ENCODE peak calls at places on chromosomes 11 and 22, in eight cellular contexts. One of them, this sample, is unnamed.

GRCh38 chr11:126414615-126415014 is 59.1 kb downstream of the ST3GAL4 start:
- DNase-seq in left lung: no peak
- DNase-seq in A549: no peak
- DNase-seq in tibial artery: no peak
- DNase-seq in psoas muscle: no peak
- DNase-seq in RWPE2: no peak
- DNase-seq in ovary: no peak
- DNase-seq in CD8-positive, alpha-beta T cell: no peak
- DNase-seq in this sample: no peak

GRCh38 chr11:74141274-74141695 is 29.5 kb downstream of the C2CD3 start:
- DNase-seq in left lung: no peak
- DNase-seq in A549: no peak
- DNase-seq in tibial artery: no peak
- DNase-seq in psoas muscle: no peak
- DNase-seq in RWPE2: no peak
- DNase-seq in ovary: no peak
- DNase-seq in CD8-positive, alpha-beta T cell: no peak
- DNase-seq in this sample: no peak

GRCh38 chr11:29211205-29211604 is 805.6 kb downstream of the KCNA4 start:
- DNase-seq in left lung: no peak
- DNase-seq in A549: no peak
- DNase-seq in tibial artery: no peak
- DNase-seq in psoas muscle: no peak
- DNase-seq in RWPE2: no peak
- DNase-seq in ovary: no peak
- DNase-seq in CD8-positive, alpha-beta T cell: no peak
- DNase-seq in this sample: no peak

GRCh38 chr11:82305123-82305522 is 428.5 kb downstream of the FAM181B start:
- DNase-seq in left lung: no peak
- DNase-seq in A549: no peak
- DNase-seq in tibial artery: no peak
- DNase-seq in psoas muscle: no peak
- DNase-seq in RWPE2: no peak
- DNase-seq in ovary: no peak
- DNase-seq in CD8-positive, alpha-beta T cell: no peak
- DNase-seq in this sample: no peak

GRCh38 chr11:96538104-96538503 is 148.3 kb downstream of the JRKL start:
- DNase-seq in left lung: no peak
- DNase-seq in A549: no peak
- DNase-seq in tibial artery: no peak
- DNase-seq in psoas muscle: no peak
- DNase-seq in RWPE2: no peak
- DNase-seq in ovary: no peak
- DNase-seq in CD8-positive, alpha-beta T cell: no peak
- DNase-seq in this sample: no peak

GRCh38 chr22:47089796-47090460 is 327.5 kb downstream of the TBC1D22A start:
- DNase-seq in left lung: no peak
- DNase-seq in A549: no peak
- DNase-seq in tibial artery: peak; percentile 47
- DNase-seq in psoas muscle: no peak
- DNase-seq in RWPE2: no peak
- DNase-seq in ovary: no peak
- DNase-seq in CD8-positive, alpha-beta T cell: no peak
- DNase-seq in this sample: no peak

GRCh38 chr22:19419464-19420178 is 11.9 kb downstream of the HIRA start:
- DNase-seq in left lung: no peak
- DNase-seq in A549: no peak
- DNase-seq in tibial artery: no peak
- DNase-seq in psoas muscle: no peak
- DNase-seq in RWPE2: no peak
- DNase-seq in ovary: no peak
- DNase-seq in CD8-positive, alpha-beta T cell: peak; percentile 31
- DNase-seq in this sample: no peak

GRCh38 chr11:115930886-115931537 is 426.8 kb upstream of the CADM1 start:
- DNase-seq in left lung: no peak
- DNase-seq in A549: no peak
- DNase-seq in tibial artery: no peak
- DNase-seq in psoas muscle: no peak
- DNase-seq in RWPE2: no peak
- DNase-seq in ovary: no peak
- DNase-seq in CD8-positive, alpha-beta T cell: no peak
- DNase-seq in this sample: no peak

GRCh38 chr11:85171648-85172257 is 455.4 kb downstream of the DLG2 start:
- DNase-seq in left lung: peak; percentile 54
- DNase-seq in A549: no peak
- DNase-seq in tibial artery: no peak
- DNase-seq in psoas muscle: no peak
- DNase-seq in RWPE2: no peak
- DNase-seq in ovary: no peak
- DNase-seq in CD8-positive, alpha-beta T cell: no peak
- DNase-seq in this sample: no peak

GRCh38 chr11:124075841-124076571 is 34.9 kb upstream of the OR10G7 start:
- DNase-seq in left lung: peak; percentile 83
- DNase-seq in A549: peak; percentile 10
- DNase-seq in tibial artery: no peak
- DNase-seq in psoas muscle: peak; percentile 23
- DNase-seq in RWPE2: no peak
- DNase-seq in ovary: no peak
- DNase-seq in CD8-positive, alpha-beta T cell: no peak
- DNase-seq in this sample: peak; percentile 64

GRCh38 chr11:118232659-118233058 is 7.8 kb upstream of the JAML start:
- DNase-seq in left lung: no peak
- DNase-seq in A549: no peak
- DNase-seq in tibial artery: no peak
- DNase-seq in psoas muscle: no peak
- DNase-seq in RWPE2: no peak
- DNase-seq in ovary: no peak
- DNase-seq in CD8-positive, alpha-beta T cell: no peak
- DNase-seq in this sample: no peak
- H3K27ac ChIP-seq in left lung: no peak overlapping the region
- H3K27ac ChIP-seq in A549: no peak overlapping the region
- H3K27ac ChIP-seq in tibial artery: no peak overlapping the region
- H3K27ac ChIP-seq in psoas muscle: no peak overlapping the region
- H3K27ac ChIP-seq in RWPE2: no peak overlapping the region
- H3K27ac ChIP-seq in ovary: no peak overlapping the region
- H3K27ac ChIP-seq in CD8-positive, alpha-beta T cell: no peak overlapping the region
- H3K27ac ChIP-seq in this sample: no peak overlapping the region

GRCh38 chr11:134228625-134229024 is 4.2 kb downstream of the VPS26B start:
- DNase-seq in left lung: no peak
- DNase-seq in A549: no peak
- DNase-seq in tibial artery: no peak
- DNase-seq in psoas muscle: no peak
- DNase-seq in RWPE2: no peak
- DNase-seq in ovary: no peak
- DNase-seq in CD8-positive, alpha-beta T cell: peak; percentile 28
- DNase-seq in this sample: no peak
- TF ChIP-seq CTCF in left lung: no peak
- TF ChIP-seq CTCF in A549: no peak
- TF ChIP-seq CTCF in tibial artery: no peak
- TF ChIP-seq CTCF in psoas muscle: no peak
- TF ChIP-seq CTCF in RWPE2: no peak
- TF ChIP-seq CTCF in ovary: no peak
- TF ChIP-seq CTCF in CD8-positive, alpha-beta T cell: no peak
- TF ChIP-seq CTCF in this sample: no peak

GRCh38 chr11:77108436-77108835 is 5.8 kb downstream of the OMP start:
- DNase-seq in left lung: no peak
- DNase-seq in A549: no peak
- DNase-seq in tibial artery: no peak
- DNase-seq in psoas muscle: no peak
- DNase-seq in RWPE2: no peak
- DNase-seq in ovary: no peak
- DNase-seq in CD8-positive, alpha-beta T cell: no peak
- DNase-seq in this sample: no peak
- H3K27ac ChIP-seq in left lung: no peak overlapping the region
- H3K27ac ChIP-seq in A549: peak overlapping the region; percentile 41
- H3K27ac ChIP-seq in tibial artery: no peak overlapping the region
- H3K27ac ChIP-seq in psoas muscle: no peak overlapping the region
- H3K27ac ChIP-seq in RWPE2: no peak overlapping the region
- H3K27ac ChIP-seq in ovary: peak overlapping the region; percentile 13
- H3K27ac ChIP-seq in CD8-positive, alpha-beta T cell: no peak overlapping the region
- H3K27ac ChIP-seq in this sample: no peak overlapping the region

GRCh38 chr22:27487600-27488450 is 313.7 kb downstream of the MN1 start:
- DNase-seq in left lung: no peak
- DNase-seq in A549: no peak
- DNase-seq in tibial artery: no peak
- DNase-seq in psoas muscle: no peak
- DNase-seq in RWPE2: no peak
- DNase-seq in ovary: no peak
- DNase-seq in CD8-positive, alpha-beta T cell: no peak
- DNase-seq in this sample: no peak

GRCh38 chr22:27489265-27489675 is 312.3 kb downstream of the MN1 start:
- DNase-seq in left lung: no peak
- DNase-seq in A549: no peak
- DNase-seq in tibial artery: no peak
- DNase-seq in psoas muscle: no peak
- DNase-seq in RWPE2: no peak
- DNase-seq in ovary: no peak
- DNase-seq in CD8-positive, alpha-beta T cell: no peak
- DNase-seq in this sample: no peak

GRCh38 chr22:27485842-27486241 is 315.7 kb downstream of the MN1 start:
- DNase-seq in left lung: no peak
- DNase-seq in A549: no peak
- DNase-seq in tibial artery: no peak
- DNase-seq in psoas muscle: no peak
- DNase-seq in RWPE2: no peak
- DNase-seq in ovary: no peak
- DNase-seq in CD8-positive, alpha-beta T cell: no peak
- DNase-seq in this sample: no peak

GRCh38 chr22:27490080-27490479 is 311.5 kb downstream of the MN1 start:
- DNase-seq in left lung: no peak
- DNase-seq in A549: no peak
- DNase-seq in tibial artery: no peak
- DNase-seq in psoas muscle: no peak
- DNase-seq in RWPE2: no peak
- DNase-seq in ovary: no peak
- DNase-seq in CD8-positive, alpha-beta T cell: no peak
- DNase-seq in this sample: no peak

DNA sequence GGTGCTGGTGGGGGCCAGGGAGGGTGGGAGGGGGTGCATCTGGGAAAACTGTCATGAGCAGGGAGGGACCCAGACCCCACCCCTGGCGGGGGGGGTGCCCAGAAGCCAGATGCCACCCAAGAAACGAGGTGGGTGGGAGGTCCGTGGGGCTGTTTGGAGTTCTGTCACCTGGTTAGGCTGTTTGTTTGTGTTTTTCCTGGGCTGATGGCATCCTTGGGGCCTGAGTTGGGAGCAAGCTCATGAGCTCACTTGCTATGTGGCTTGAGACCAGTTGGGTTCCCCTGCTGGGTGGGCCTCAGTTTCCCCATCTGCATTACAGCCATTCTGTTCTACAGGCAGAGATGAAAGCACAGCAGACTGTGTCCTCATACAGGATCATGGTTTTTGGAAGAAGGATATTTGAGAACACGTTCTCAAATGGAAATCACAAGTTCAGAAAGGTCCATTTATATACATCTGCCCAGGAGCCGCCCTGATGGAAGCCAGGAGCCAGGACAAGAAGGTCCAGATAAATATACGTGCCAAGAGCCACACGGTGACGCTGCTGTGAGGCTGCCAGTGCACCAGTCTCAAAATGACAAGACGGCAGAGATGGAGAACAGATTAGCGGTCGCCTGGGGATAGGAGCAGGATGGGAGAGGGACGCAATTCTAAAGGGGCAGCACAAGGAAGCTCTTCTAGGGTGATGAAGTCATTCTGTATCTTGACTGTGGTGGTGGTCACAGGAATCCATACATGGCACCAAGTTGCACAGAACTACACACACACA is 312.9 kb downstream of the MN1 start:
- DNase-seq in left lung: no peak
- DNase-seq in A549: no peak
- DNase-seq in tibial artery: peak; percentile 80
- DNase-seq in psoas muscle: no peak
- DNase-seq in RWPE2: no peak
- DNase-seq in ovary: no peak
- DNase-seq in CD8-positive, alpha-beta T cell: no peak
- DNase-seq in this sample: no peak
- TF ChIP-seq CTCF in left lung: no peak
- TF ChIP-seq CTCF in A549: no peak
- TF ChIP-seq CTCF in tibial artery: peak; percentile 34
- TF ChIP-seq CTCF in psoas muscle: peak; percentile 11
- TF ChIP-seq CTCF in RWPE2: no peak
- TF ChIP-seq CTCF in ovary: no peak
- TF ChIP-seq CTCF in CD8-positive, alpha-beta T cell: no peak
- TF ChIP-seq CTCF in this sample: no peak

GRCh38 chr11:57310630-57311086 is 14.1 kb downstream of the TNKS1BP1 start:
- DNase-seq in left lung: no peak
- DNase-seq in A549: no peak
- DNase-seq in tibial artery: peak; percentile 76
- DNase-seq in psoas muscle: no peak
- DNase-seq in RWPE2: no peak
- DNase-seq in ovary: peak; percentile 65
- DNase-seq in CD8-positive, alpha-beta T cell: no peak
- DNase-seq in this sample: no peak
- H3K27ac ChIP-seq in left lung: peak overlapping the region; percentile 81
- H3K27ac ChIP-seq in A549: peak overlapping the region; percentile 70
- H3K27ac ChIP-seq in tibial artery: peak overlapping the region; percentile 79
- H3K27ac ChIP-seq in psoas muscle: peak overlapping the region; percentile 92
- H3K27ac ChIP-seq in RWPE2: peak overlapping the region; percentile 87
- H3K27ac ChIP-seq in ovary: peak overlapping the region; percentile 84
- H3K27ac ChIP-seq in CD8-positive, alpha-beta T cell: no peak overlapping the region
- H3K27ac ChIP-seq in this sample: peak overlapping the region; percentile 19

GRCh38 chr11:112455791-112456190 is 195.1 kb upstream of the PLET1 start:
- DNase-seq in left lung: no peak
- DNase-seq in A549: no peak
- DNase-seq in tibial artery: no peak
- DNase-seq in psoas muscle: no peak
- DNase-seq in RWPE2: no peak
- DNase-seq in ovary: no peak
- DNase-seq in CD8-positive, alpha-beta T cell: no peak
- DNase-seq in this sample: peak; percentile 71

GRCh38 chr11:112454841-112455240 is 194.2 kb upstream of the PLET1 start:
- DNase-seq in left lung: no peak
- DNase-seq in A549: no peak
- DNase-seq in tibial artery: no peak
- DNase-seq in psoas muscle: no peak
- DNase-seq in RWPE2: no peak
- DNase-seq in ovary: no peak
- DNase-seq in CD8-positive, alpha-beta T cell: no peak
- DNase-seq in this sample: no peak

GRCh38 chr11:112457532-112457931 is 196.9 kb upstream of the PLET1 start:
- DNase-seq in left lung: no peak
- DNase-seq in A549: no peak
- DNase-seq in tibial artery: no peak
- DNase-seq in psoas muscle: no peak
- DNase-seq in RWPE2: no peak
- DNase-seq in ovary: no peak
- DNase-seq in CD8-positive, alpha-beta T cell: no peak
- DNase-seq in this sample: no peak

GRCh38 chr11:112451250-112451649 is 190.6 kb upstream of the PLET1 start:
- DNase-seq in left lung: no peak
- DNase-seq in A549: no peak
- DNase-seq in tibial artery: no peak
- DNase-seq in psoas muscle: no peak
- DNase-seq in RWPE2: no peak
- DNase-seq in ovary: no peak
- DNase-seq in CD8-positive, alpha-beta T cell: no peak
- DNase-seq in this sample: no peak

GRCh38 chr11:112453601-112454577 is 193.2 kb upstream of the PLET1 start:
- DNase-seq in left lung: no peak
- DNase-seq in A549: peak; percentile 25
- DNase-seq in tibial artery: no peak
- DNase-seq in psoas muscle: peak; percentile 19
- DNase-seq in RWPE2: no peak
- DNase-seq in ovary: no peak
- DNase-seq in CD8-positive, alpha-beta T cell: no peak
- DNase-seq in this sample: peak; percentile 57
- TF ChIP-seq CTCF in left lung: peak; percentile 19
- TF ChIP-seq CTCF in A549: no peak
- TF ChIP-seq CTCF in tibial artery: peak; percentile 45
- TF ChIP-seq CTCF in psoas muscle: peak; percentile 53
- TF ChIP-seq CTCF in RWPE2: peak; percentile 38
- TF ChIP-seq CTCF in ovary: peak; percentile 7
- TF ChIP-seq CTCF in CD8-positive, alpha-beta T cell: peak; percentile 18
- TF ChIP-seq CTCF in this sample: peak; percentile 52

GRCh38 chr11:11608783-11609232 is 13.0 kb downstream of the GALNT18 start:
- DNase-seq in left lung: no peak
- DNase-seq in A549: no peak
- DNase-seq in tibial artery: no peak
- DNase-seq in psoas muscle: no peak
- DNase-seq in RWPE2: no peak
- DNase-seq in ovary: no peak
- DNase-seq in CD8-positive, alpha-beta T cell: no peak
- DNase-seq in this sample: peak; percentile 20
- H3K27ac ChIP-seq in left lung: no peak overlapping the region
- H3K27ac ChIP-seq in A549: peak overlapping the region; percentile 56
- H3K27ac ChIP-seq in tibial artery: peak overlapping the region; percentile 42
- H3K27ac ChIP-seq in psoas muscle: no peak overlapping the region
- H3K27ac ChIP-seq in RWPE2: peak overlapping the region; percentile 64
- H3K27ac ChIP-seq in ovary: no peak overlapping the region
- H3K27ac ChIP-seq in CD8-positive, alpha-beta T cell: no peak overlapping the region
- H3K27ac ChIP-seq in this sample: no peak overlapping the region

This sample was measured in A673.